ENCODE peak calls at places on chromosome 13, in five cellular contexts. A is HCT116, V is fibroblast of mammary gland, W is right cardiac atrium, E is lower lobe of right lung. H is an unnamed sample.

GRCh38 chr13:27038323-27038722 is 133.3 kb downstream of the USP12 start:
- DNase-seq in A (peak), V (peak), W (no peak), E (no peak), H (no peak)

GRCh38 chr13:76292726-76293125 is 593.5 kb downstream of the KCTD12 start:
- DNase-seq in A (no peak), V (peak), W (no peak), E (no peak), H (no peak)

GRCh38 chr13:31859546-31859945 is 120.2 kb downstream of the RXFP2 start:
- DNase-seq in A (no peak), V (peak), W (no peak), E (no peak), H (no peak)

GRCh38 chr13:59478908-59479307 is 684.8 kb downstream of the DIAPH3 start:
- DNase-seq in A (no peak), V (no peak), W (no peak), E (no peak), H (no peak)

GRCh38 chr13:61144301-61144700 is 271.3 kb downstream of the PCDH20 start:
- DNase-seq in A (no peak), V (no peak), W (peak), E (no peak), H (no peak)

GRCh38 chr13:26220575-26220974 is 1.5 kb downstream of the RNF6 start:
- DNase-seq in A (no peak), V (peak), W (no peak), E (no peak), H (no peak)

GRCh38 chr13:64912141-64912540 is 2318.0 kb downstream of the PCDH9 start:
- DNase-seq in A (no peak), V (peak), W (no peak), E (no peak), H (no peak)

GRCh38 chr13:50923272-50923671 is 13.7 kb downstream of the RNASEH2B start:
- DNase-seq in A (no peak), V (no peak), W (no peak), E (no peak), H (no peak)

GRCh38 chr13:102000764-102001163 is 401.1 kb downstream of the FGF14 start:
- DNase-seq in A (no peak), V (no peak), W (no peak), E (no peak), H (no peak)

GRCh38 chr13:28470286-28470685 is 24.6 kb downstream of the FLT1 start:
- DNase-seq in A (no peak), V (no peak), W (no peak), E (no peak), H (no peak)

GRCh38 chr13:45768668-45769067 is 66.5 kb downstream of the CBY2 start:
- DNase-seq in A (no peak), V (no peak), W (no peak), E (no peak), H (no peak)
- H3K4me3 ChIP-seq in A (no peak), V (no peak), W (no peak), E (no peak), H (no peak)

DNA sequence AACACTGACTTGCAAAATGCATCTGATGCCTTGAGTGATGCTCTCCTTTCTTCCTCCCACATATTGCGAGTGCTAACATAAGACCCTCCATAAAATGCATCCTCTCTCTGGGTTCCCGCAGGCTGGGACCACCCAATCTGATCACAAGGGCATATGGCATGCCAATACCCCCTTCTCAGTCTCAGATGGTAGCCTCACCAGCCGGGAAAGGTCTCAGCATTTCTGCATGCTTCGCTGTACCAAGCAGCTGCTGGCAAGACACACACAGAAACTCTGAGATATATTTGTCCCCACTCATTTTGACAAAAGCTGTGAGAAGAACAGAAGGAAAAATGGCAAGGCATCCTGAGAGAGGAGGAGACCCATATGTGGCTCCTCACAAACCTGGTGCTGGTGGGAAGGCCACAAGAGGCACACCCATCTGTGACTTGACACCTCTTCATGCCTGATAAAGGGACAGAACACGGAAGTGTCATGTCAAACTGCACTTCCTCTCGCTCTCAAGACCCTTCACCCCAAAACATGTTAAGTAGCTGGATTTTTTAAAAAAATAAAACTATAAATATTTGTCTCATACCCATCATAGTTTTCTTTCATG is 36.6 kb upstream of the DOCK9 start:
- DNase-seq in A (no peak), V (no peak), W (no peak), E (no peak), H (no peak)
- H3K4me3 ChIP-seq in A (no peak), V (no peak), W (no peak), E (no peak), H (no peak)

GRCh38 chr13:36998624-36999041 is 507 bp downstream of the ALG5 start:
- DNase-seq in A (no peak), V (peak), W (peak), E (peak), H (peak)

GRCh38 chr13:36997716-36998427 is 1.3 kb downstream of the ALG5 start:
- DNase-seq in A (no peak), V (peak), W (no peak), E (no peak), H (no peak)

GRCh38 chr13:36999054-36999927 is at the start of gene ALG5:
- DNase-seq in A (peak), V (peak), W (peak), E (peak), H (peak)

GRCh38 chr13:37001921-37002250 is 1.3 kb downstream of the EXOSC8 start:
- DNase-seq in A (no peak), V (no peak), W (no peak), E (no peak), H (no peak)
- H3K4me3 ChIP-seq in A (peak), V (peak), W (no peak), E (no peak), H (peak)

GRCh38 chr13:20127563-20128458 is 33.0 kb downstream of the GJA3 start:
- DNase-seq in A (no peak), V (peak), W (peak), E (peak), H (peak)
- H3K4me3 ChIP-seq in A (peak), V (peak), W (peak), E (peak), H (peak)

GRCh38 chr13:110676057-110676510 is 29.8 kb downstream of the CARS2 start:
- DNase-seq in A (no peak), V (no peak), W (no peak), E (no peak), H (no peak)
- H3K4me3 ChIP-seq in A (no peak), V (no peak), W (no peak), E (no peak), H (no peak)

GRCh38 chr13:41053384-41053826 is 7.9 kb upstream of the WBP4 start:
- DNase-seq in A (no peak), V (peak), W (no peak), E (no peak), H (no peak)
- H3K4me3 ChIP-seq in A (no peak), V (no peak), W (no peak), E (no peak), H (peak)

DNA sequence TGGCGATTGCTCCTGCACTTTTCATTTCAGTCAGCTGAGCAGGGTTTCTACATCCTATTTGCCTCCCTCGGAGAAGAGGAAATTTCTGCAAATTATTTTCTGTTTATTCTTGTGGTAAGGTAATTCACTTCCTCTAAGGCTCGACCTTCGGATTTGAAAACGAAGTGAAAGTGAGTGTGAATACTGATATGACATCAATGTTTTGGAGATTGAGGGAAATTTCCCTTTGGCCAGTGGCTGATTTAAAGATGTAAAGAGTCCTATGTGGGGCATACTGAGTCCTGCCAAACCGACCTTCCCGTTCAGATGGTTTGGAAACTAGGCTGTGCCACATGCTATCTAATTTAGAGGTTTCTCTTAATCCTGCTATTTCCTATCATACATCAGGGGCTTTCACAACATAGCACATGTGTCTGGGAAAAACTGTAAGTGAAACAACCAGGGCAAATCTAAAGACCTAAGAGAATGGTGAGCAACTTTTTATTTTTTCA is 112.4 kb downstream of the POSTN start:
- DNase-seq in A (no peak), V (peak), W (no peak), E (no peak), H (no peak)
- H3K4me3 ChIP-seq in A (no peak), V (no peak), W (peak), E (no peak), H (peak)

GRCh38 chr13:40341501-40341900 is 324.9 kb downstream of the FOXO1 start:
- DNase-seq in A (no peak), V (no peak), W (no peak), E (no peak), H (no peak)

GRCh38 chr13:40338217-40338616 is 328.2 kb downstream of the FOXO1 start:
- DNase-seq in A (no peak), V (no peak), W (no peak), E (no peak), H (no peak)

GRCh38 chr13:40341086-40341471 is 325.4 kb downstream of the FOXO1 start:
- DNase-seq in A (no peak), V (no peak), W (no peak), E (no peak), H (no peak)

GRCh38 chr13:40342461-40342860 is 324.0 kb downstream of the FOXO1 start:
- DNase-seq in A (no peak), V (peak), W (no peak), E (no peak), H (no peak)

DNA sequence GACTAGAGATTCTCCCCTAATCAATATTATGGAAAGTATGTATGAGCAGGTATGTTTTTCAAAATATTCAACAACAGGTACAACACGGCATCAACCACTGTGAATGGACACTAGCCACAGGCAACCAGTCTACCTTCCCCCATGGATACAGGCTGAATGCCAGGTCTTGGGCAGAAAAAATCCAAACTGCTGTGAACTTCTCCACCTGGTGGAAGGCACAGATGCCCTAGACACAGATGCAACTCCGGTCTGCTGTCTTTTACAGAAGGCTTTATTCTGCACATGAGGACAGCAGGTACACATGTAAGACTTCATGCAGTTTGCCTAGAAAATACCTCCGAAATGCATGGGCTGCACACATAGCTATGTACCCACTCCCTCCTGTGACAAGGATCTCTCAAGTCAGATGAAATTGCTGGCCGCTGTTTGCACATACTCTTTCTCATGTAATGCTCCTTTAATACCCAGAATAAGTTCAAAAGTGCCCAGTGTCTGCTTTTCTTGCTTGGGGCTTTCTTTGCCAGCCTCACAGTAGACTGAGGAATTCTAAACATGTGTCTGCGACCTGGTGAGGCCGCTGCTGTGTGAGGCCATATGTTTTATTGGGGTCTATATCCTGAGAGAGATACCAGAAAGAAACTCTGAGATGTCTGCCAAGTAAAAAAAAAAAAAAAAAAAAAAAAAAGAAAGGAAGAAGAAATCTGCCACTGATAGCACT is 325.9 kb downstream of the FOXO1 start:
- DNase-seq in A (no peak), V (no peak), W (no peak), E (no peak), H (no peak)
- H3K4me3 ChIP-seq in A (no peak), V (no peak), W (no peak), E (no peak), H (no peak)

GRCh38 chr13:74129500-74130144 is 4.6 kb downstream of the KLF12 start:
- DNase-seq in A (no peak), V (peak), W (peak), E (no peak), H (peak)
- H3K4me3 ChIP-seq in A (no peak), V (no peak), W (no peak), E (no peak), H (no peak)

H was measured in left ventricle myocardium inferior.